ENCODE peak calls at places on chromosomes 13 and 19, in six cellular contexts. One of them, this sample, is unnamed.

GRCh38 chr13:112619730-112620639 is 32.0 kb upstream of the TUBGCP3 start:
- DNase-seq in SHP77: peak; percentile 98
- DNase-seq in body of pancreas: no peak
- DNase-seq in NCI-H2029: peak; percentile 80
- DNase-seq in non-pigmented ciliary epithelial cell: no peak
- DNase-seq in GM04504: no peak
- DNase-seq in this sample: peak; percentile 100

GRCh38 chr19:1736916-1737315 is 16.4 kb upstream of the ONECUT3 start:
- DNase-seq in body of pancreas: no peak
- DNase-seq in non-pigmented ciliary epithelial cell: no peak
- DNase-seq in NCI-H2029: no peak
- DNase-seq in GM04504: no peak
- DNase-seq in SHP77: no peak
- DNase-seq in this sample: no peak

GRCh38 chr13:73201601-73202000 is 142.8 kb downstream of the KLF5 start:
- DNase-seq in body of pancreas: no peak
- DNase-seq in NCI-H2029: no peak
- DNase-seq in SHP77: no peak
- DNase-seq in GM04504: no peak
- DNase-seq in non-pigmented ciliary epithelial cell: no peak
- DNase-seq in this sample: no peak

GRCh38 chr13:40064154-40064713 is 408.8 kb downstream of the COG6 start:
- DNase-seq in non-pigmented ciliary epithelial cell: no peak
- DNase-seq in body of pancreas: no peak
- DNase-seq in NCI-H2029: no peak
- DNase-seq in SHP77: no peak
- DNase-seq in GM04504: no peak
- DNase-seq in this sample: no peak

GRCh38 chr13:98372886-98373285 is 195.8 kb upstream of the RNF113B start:
- DNase-seq in GM04504: peak; percentile 72
- DNase-seq in body of pancreas: peak; percentile 36
- DNase-seq in SHP77: no peak
- DNase-seq in NCI-H2029: peak; percentile 41
- DNase-seq in non-pigmented ciliary epithelial cell: no peak
- DNase-seq in this sample: no peak

GRCh38 chr13:67775359-67775758 is 545.2 kb upstream of the PCDH9 start:
- DNase-seq in NCI-H2029: no peak
- DNase-seq in GM04504: no peak
- DNase-seq in body of pancreas: no peak
- DNase-seq in SHP77: no peak
- DNase-seq in non-pigmented ciliary epithelial cell: no peak
- DNase-seq in this sample: no peak

GRCh38 chr13:113806104-113806471 is 47.1 kb downstream of the TMEM255B start:
- DNase-seq in NCI-H2029: no peak
- DNase-seq in body of pancreas: no peak
- DNase-seq in non-pigmented ciliary epithelial cell: no peak
- DNase-seq in SHP77: no peak
- DNase-seq in GM04504: no peak
- DNase-seq in this sample: no peak

GRCh38 chr19:49875801-49876421 is 1.2 kb downstream of the AKT1S1 start:
- DNase-seq in body of pancreas: peak; percentile 48
- DNase-seq in non-pigmented ciliary epithelial cell: no peak
- DNase-seq in SHP77: peak; percentile 37
- DNase-seq in GM04504: no peak
- DNase-seq in NCI-H2029: no peak
- DNase-seq in this sample: peak; percentile 15

GRCh38 chr13:87671031-87671823 is at the start of gene SLITRK5:
- DNase-seq in SHP77: peak; percentile 97
- DNase-seq in body of pancreas: peak; percentile 71
- DNase-seq in GM04504: peak; percentile 8
- DNase-seq in non-pigmented ciliary epithelial cell: no peak
- DNase-seq in NCI-H2029: no peak
- DNase-seq in this sample: peak; percentile 32

GRCh38 chr13:94703721-94704314 is 8.5 kb downstream of the SOX21 start:
- DNase-seq in SHP77: no peak
- DNase-seq in GM04504: no peak
- DNase-seq in non-pigmented ciliary epithelial cell: no peak
- DNase-seq in body of pancreas: no peak
- DNase-seq in NCI-H2029: no peak
- DNase-seq in this sample: no peak

GRCh38 chr19:33376423-33376822 is 2.9 kb downstream of the CEBPG start:
- DNase-seq in non-pigmented ciliary epithelial cell: peak; percentile 56
- DNase-seq in NCI-H2029: no peak
- DNase-seq in SHP77: no peak
- DNase-seq in body of pancreas: peak; percentile 68
- DNase-seq in GM04504: peak; percentile 80
- DNase-seq in this sample: no peak

GRCh38 chr13:113625965-113626661 is 31.9 kb downstream of the ATP4B start:
- DNase-seq in body of pancreas: no peak
- DNase-seq in NCI-H2029: no peak
- DNase-seq in SHP77: no peak
- DNase-seq in non-pigmented ciliary epithelial cell: no peak
- DNase-seq in GM04504: peak; percentile 9
- DNase-seq in this sample: no peak

GRCh38 chr13:24083722-24084421 is 76.6 kb upstream of the SPATA13 start:
- DNase-seq in NCI-H2029: no peak
- DNase-seq in non-pigmented ciliary epithelial cell: no peak
- DNase-seq in GM04504: no peak
- DNase-seq in body of pancreas: no peak
- DNase-seq in SHP77: no peak
- DNase-seq in this sample: peak; percentile 59

GRCh38 chr19:3819989-3820388 is 33.8 kb upstream of the MATK start:
- DNase-seq in non-pigmented ciliary epithelial cell: no peak
- DNase-seq in NCI-H2029: no peak
- DNase-seq in SHP77: no peak
- DNase-seq in GM04504: no peak
- DNase-seq in body of pancreas: no peak
- DNase-seq in this sample: no peak

GRCh38 chr13:109426690-109426990 is 359.7 kb downstream of the IRS2 start:
- DNase-seq in non-pigmented ciliary epithelial cell: no peak
- DNase-seq in body of pancreas: no peak
- DNase-seq in GM04504: no peak
- DNase-seq in NCI-H2029: no peak
- DNase-seq in SHP77: no peak
- DNase-seq in this sample: no peak

GRCh38 chr13:39249971-39250370 is 211.7 kb downstream of the NHLRC3 start:
- DNase-seq in non-pigmented ciliary epithelial cell: no peak
- DNase-seq in NCI-H2029: no peak
- DNase-seq in SHP77: no peak
- DNase-seq in body of pancreas: no peak
- DNase-seq in GM04504: no peak
- DNase-seq in this sample: no peak

GRCh38 chr13:28636078-28636477 is 22.9 kb upstream of the POMP start:
- DNase-seq in GM04504: peak; percentile 68
- DNase-seq in non-pigmented ciliary epithelial cell: no peak
- DNase-seq in NCI-H2029: no peak
- DNase-seq in body of pancreas: no peak
- DNase-seq in SHP77: no peak
- DNase-seq in this sample: no peak

GRCh38 chr13:110233682-110234280 is 73.2 kb downstream of the COL4A1 start:
- DNase-seq in NCI-H2029: no peak
- DNase-seq in SHP77: no peak
- DNase-seq in body of pancreas: no peak
- DNase-seq in non-pigmented ciliary epithelial cell: no peak
- DNase-seq in GM04504: no peak
- DNase-seq in this sample: no peak

GRCh38 chr13:77521595-77522367 is 13.7 kb upstream of the SCEL start:
- DNase-seq in body of pancreas: peak; percentile 7
- DNase-seq in SHP77: no peak
- DNase-seq in NCI-H2029: no peak
- DNase-seq in GM04504: no peak
- DNase-seq in non-pigmented ciliary epithelial cell: no peak
- DNase-seq in this sample: no peak

GRCh38 chr19:30338066-30338465 is 34.1 kb upstream of the ZNF536 start:
- DNase-seq in non-pigmented ciliary epithelial cell: no peak
- DNase-seq in body of pancreas: no peak
- DNase-seq in SHP77: no peak
- DNase-seq in NCI-H2029: no peak
- DNase-seq in GM04504: no peak
- DNase-seq in this sample: no peak

GRCh38 chr13:85068231-85068630 is 731.0 kb downstream of the SLITRK6 start:
- DNase-seq in SHP77: peak; percentile 96
- DNase-seq in GM04504: no peak
- DNase-seq in NCI-H2029: no peak
- DNase-seq in body of pancreas: no peak
- DNase-seq in non-pigmented ciliary epithelial cell: no peak
- DNase-seq in this sample: no peak

GRCh38 chr19:41689993-41690800 is 2.1 kb upstream of the CEACAM7 start:
- DNase-seq in GM04504: no peak
- DNase-seq in SHP77: no peak
- DNase-seq in non-pigmented ciliary epithelial cell: no peak
- DNase-seq in NCI-H2029: no peak
- DNase-seq in body of pancreas: no peak
- DNase-seq in this sample: no peak

GRCh38 chr13:74651121-74651520 is 516.9 kb upstream of the KLF12 start:
- DNase-seq in non-pigmented ciliary epithelial cell: no peak
- DNase-seq in GM04504: no peak
- DNase-seq in NCI-H2029: no peak
- DNase-seq in SHP77: no peak
- DNase-seq in body of pancreas: no peak
- DNase-seq in this sample: no peak

GRCh38 chr13:40215747-40216146 is 450.7 kb downstream of the FOXO1 start:
- DNase-seq in SHP77: no peak
- DNase-seq in NCI-H2029: no peak
- DNase-seq in GM04504: no peak
- DNase-seq in non-pigmented ciliary epithelial cell: no peak
- DNase-seq in body of pancreas: no peak
- DNase-seq in this sample: no peak

GRCh38 chr13:20713751-20714150 is 10.3 kb downstream of the IL17D start:
- DNase-seq in SHP77: no peak
- DNase-seq in NCI-H2029: no peak
- DNase-seq in body of pancreas: no peak
- DNase-seq in GM04504: peak; percentile 28
- DNase-seq in non-pigmented ciliary epithelial cell: no peak
- DNase-seq in this sample: no peak

GRCh38 chr13:113084094-113084942 is 21.3 kb upstream of the F7 start:
- DNase-seq in GM04504: no peak
- DNase-seq in NCI-H2029: no peak
- DNase-seq in SHP77: no peak
- DNase-seq in body of pancreas: no peak
- DNase-seq in non-pigmented ciliary epithelial cell: no peak
- DNase-seq in this sample: no peak